ENCODE peak calls at places on chromosomes 5 and 9, in seven cellular contexts. B is mammary epithelial cell, T is neural progenitor cell, D is fibroblast of lung, G is MM.1S, Z is H1, A is astrocyte. F is an unnamed sample.
A peak's percentile ranks its signal among the peaks of the same experiment; 100 is the strongest.

GRCh38 chr9:136667217-136667939 is 4.7 kb downstream of the EGFL7 start:
- DNase-seq in B (no peak), T (no peak), D (no peak), G (no peak), Z (no peak), A (no peak), F (no peak)

GRCh38 chr9:136249881-136250559 is 4.4 kb upstream of the QSOX2 start:
- DNase-seq in B (no peak), T (no peak), D (no peak), G (no peak), Z (no peak), A (no peak), F (no peak)

GRCh38 chr9:72596451-72597180 is 75.2 kb downstream of the TMC1 start:
- DNase-seq in B (no peak), T (no peak), D (no peak), G (no peak), Z (no peak), A (peak; percentile 44), F (no peak)

GRCh38 chr9:136750526-136750925 is 2.2 kb upstream of the LCN6 start:
- DNase-seq in B (peak; percentile 75), T (no peak), D (no peak), G (no peak), Z (no peak), A (no peak), F (peak; percentile 39)

GRCh38 chr5:98768160-98769005 is 5.1 kb upstream of the RGMB start:
- DNase-seq in B (no peak), T (peak; percentile 90), D (peak; percentile 76), G (peak; percentile 43), Z (peak; percentile 70), A (peak; percentile 44), F (peak; percentile 80)

GRCh38 chr5:69024241-69024651 is 69.6 kb upstream of the SLC30A5 start:
- DNase-seq in B (peak; percentile 39), T (peak; percentile 67), D (peak; percentile 61), G (peak; percentile 68), Z (no peak), A (peak; percentile 5), F (peak; percentile 64)

GRCh38 chr9:68740561-68740960 is 35.5 kb downstream of the PIP5K1B start:
- DNase-seq in B (no peak), T (no peak), D (no peak), G (no peak), Z (no peak), A (no peak), F (peak; percentile 66)

GRCh38 chr5:96809898-96810297 is 2.2 kb upstream of the ERAP1 start:
- DNase-seq in B (no peak), T (no peak), D (no peak), G (no peak), Z (no peak), A (peak; percentile 27), F (no peak)

GRCh38 chr5:124825250-124825982 is 79.0 kb upstream of the ZNF608 start:
- DNase-seq in B (no peak), T (no peak), D (no peak), G (no peak), Z (no peak), A (no peak), F (no peak)

GRCh38 chr5:125526940-125527339 is 780.5 kb upstream of the ZNF608 start:
- DNase-seq in B (peak; percentile 16), T (no peak), D (no peak), G (no peak), Z (no peak), A (peak; percentile 53), F (no peak)

GRCh38 chr5:6468104-6468503 is 19.4 kb downstream of the UBE2QL1 start:
- DNase-seq in B (no peak), T (peak; percentile 31), D (no peak), G (no peak), Z (no peak), A (no peak), F (no peak)

GRCh38 chr5:164504141-164504772 is 998.8 kb downstream of the MAT2B start:
- DNase-seq in B (peak; percentile 34), T (peak; percentile 63), D (peak; percentile 82), G (peak; percentile 56), Z (no peak), A (peak; percentile 30), F (peak; percentile 68)

GRCh38 chr9:123761905-123762605 is 167.9 kb downstream of the DENND1A start:
- DNase-seq in B (no peak), T (peak; percentile 30), D (no peak), G (no peak), Z (no peak), A (peak; percentile 45), F (no peak)

GRCh38 chr9:99579964-99580363 is 241.7 kb upstream of the NR4A3 start:
- DNase-seq in B (no peak), T (no peak), D (no peak), G (no peak), Z (no peak), A (no peak), F (no peak)

GRCh38 chr9:14226855-14227532 is 86.9 kb downstream of the NFIB start:
- DNase-seq in B (no peak), T (no peak), D (no peak), G (no peak), Z (no peak), A (no peak), F (no peak)
- H3K36me3 ChIP-seq in B (peaks cover 7% of the 10 kb centered on the region), T (no peaks in the 10 kb centered on the region), D (no peaks in the 10 kb centered on the region), G (no peaks in the 10 kb centered on the region), Z (no peaks in the 10 kb centered on the region), A (no peaks in the 10 kb centered on the region), F (no peaks in the 10 kb centered on the region)

GRCh38 chr5:141258464-141258863 is 13.3 kb downstream of the PCDHB15 start:
- DNase-seq in B (no peak), T (no peak), D (no peak), G (no peak), Z (no peak), A (no peak), F (no peak)

GRCh38 chr5:141260458-141261237 is 15.5 kb downstream of the PCDHB15 start:
- DNase-seq in B (no peak), T (peak; percentile 11), D (peak; percentile 15), G (no peak), Z (no peak), A (peak; percentile 5), F (peak; percentile 7)

GRCh38 chr5:141261238-141261546 is 16.0 kb downstream of the PCDHB15 start:
- DNase-seq in B (no peak), T (no peak), D (no peak), G (no peak), Z (no peak), A (no peak), F (no peak)

GRCh38 chr5:141258948-141259347 is 13.8 kb downstream of the PCDHB15 start:
- DNase-seq in B (no peak), T (no peak), D (peak; percentile 2), G (no peak), Z (no peak), A (no peak), F (no peak)
- H3K9me3 ChIP-seq in B (peaks cover 38% of the 10 kb centered on the region), T (peaks cover 63% of the 10 kb centered on the region), D (no peaks in the 10 kb centered on the region), G (peaks cover 4% of the 10 kb centered on the region), Z (peaks cover 55% of the 10 kb centered on the region), A (peaks cover 26% of the 10 kb centered on the region), F (peaks cover 31% of the 10 kb centered on the region)

DNA sequence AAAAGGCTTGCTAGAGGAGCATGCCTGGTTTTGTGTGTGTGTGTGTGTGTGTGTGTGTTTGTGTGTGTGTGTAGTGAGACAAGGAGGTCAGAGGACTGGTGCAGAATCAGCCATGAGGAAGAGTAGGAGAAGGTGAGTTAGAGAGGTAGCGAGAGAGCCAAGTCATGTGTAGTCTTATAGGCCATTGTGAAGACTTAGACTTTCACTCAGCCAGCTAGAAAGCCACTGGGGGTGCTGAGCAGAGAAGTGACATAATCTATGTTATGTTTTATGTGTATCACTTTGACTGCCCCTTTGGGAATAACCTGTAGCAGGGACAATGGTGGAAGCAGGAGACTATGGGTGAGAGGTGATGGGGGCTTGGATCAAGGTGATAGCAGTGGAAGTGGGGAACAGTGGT is 180.5 kb upstream of the CLINT1 start:
- DNase-seq in B (no peak), T (no peak), D (no peak), G (no peak), Z (no peak), A (no peak), F (no peak)
- H4K20me1 ChIP-seq in B (no peaks in the 10 kb centered on the region), T (no peaks in the 10 kb centered on the region), D (no peaks in the 10 kb centered on the region), G (no peaks in the 10 kb centered on the region), Z (no peaks in the 10 kb centered on the region), A (no peaks in the 10 kb centered on the region), F (no peaks in the 10 kb centered on the region)

GRCh38 chr9:137759117-137759516 is 118.5 kb upstream of the CACNA1B start:
- DNase-seq in B (no peak), T (no peak), D (no peak), G (no peak), Z (no peak), A (no peak), F (no peak)

GRCh38 chr9:137756045-137756744 is 121.4 kb upstream of the CACNA1B start:
- DNase-seq in B (no peak), T (no peak), D (peak; percentile 54), G (no peak), Z (no peak), A (no peak), F (no peak)

GRCh38 chr9:137757139-137757538 is 120.4 kb upstream of the CACNA1B start:
- DNase-seq in B (peak; percentile 4), T (no peak), D (peak; percentile 9), G (no peak), Z (no peak), A (no peak), F (no peak)

GRCh38 chr9:137758067-137758466 is 119.5 kb upstream of the CACNA1B start:
- DNase-seq in B (no peak), T (no peak), D (no peak), G (no peak), Z (no peak), A (no peak), F (no peak)

DNA sequence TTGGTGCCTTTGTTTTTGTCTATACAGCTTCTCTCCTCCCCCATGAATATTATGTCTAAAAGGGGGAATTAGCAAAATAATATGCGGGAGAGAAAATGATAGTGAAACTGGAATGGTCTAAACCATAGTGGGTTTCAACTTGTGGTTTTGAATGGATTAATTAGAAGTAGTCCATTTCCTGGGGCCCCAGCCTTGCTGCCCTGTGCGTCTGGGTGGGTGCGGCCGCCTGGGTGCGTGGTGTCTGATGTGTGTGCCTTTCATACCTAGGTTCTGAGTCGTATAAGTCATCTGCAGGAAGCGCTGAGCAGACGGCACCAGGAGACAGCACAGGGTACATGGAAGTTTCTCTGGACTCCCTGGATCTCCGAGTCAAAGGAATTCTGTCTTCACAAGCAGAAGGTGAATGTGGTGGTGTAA is 120.0 kb upstream of the CACNA1B start:
- DNase-seq in B (peak; percentile 77), T (no peak), D (peak; percentile 77), G (peak; percentile 81), Z (no peak), A (peak; percentile 75), F (peak; percentile 40)
- H3K36me3 ChIP-seq in B (peaks cover 6% of the 10 kb centered on the region), T (no peaks in the 10 kb centered on the region), D (peaks cover 13% of the 10 kb centered on the region), G (peaks cover 6% of the 10 kb centered on the region), Z (peaks cover 22% of the 10 kb centered on the region), A (peaks cover 13% of the 10 kb centered on the region), F (peaks cover 23% of the 10 kb centered on the region)